ENCODE peak calls at places on chromosome 5, in six cellular contexts. W is endothelial cell, P is prostate gland, B is HFFc6, U is neural crest cell, H is mesothelial cell of epicardium. C is an unnamed sample.

GRCh38 chr5:135890867-135891266 is 4.8 kb downstream of the IL9 start:
- DNase-seq in W (no peak), P (no peak), B (no peak), U (no peak), H (no peak), C (no peak)

GRCh38 chr5:17991775-17992174 is 357.5 kb downstream of the TAF11L14 start:
- DNase-seq in W (no peak), P (no peak), B (no peak), U (no peak), H (no peak), C (no peak)

GRCh38 chr5:107771926-107772325 is 101.2 kb upstream of the EFNA5 start:
- DNase-seq in W (no peak), P (no peak), B (no peak), U (no peak), H (no peak), C (no peak)

GRCh38 chr5:56279291-56279690 is 46.2 kb upstream of the ANKRD55 start:
- DNase-seq in W (no peak), P (no peak), B (no peak), U (no peak), H (no peak), C (no peak)

GRCh38 chr5:94802450-94802849 is 184.0 kb downstream of the SLF1 start:
- DNase-seq in W (no peak), P (no peak), B (no peak), U (no peak), H (no peak), C (no peak)

GRCh38 chr5:141961466-141961865 is 3.5 kb upstream of the PCDH12 start:
- DNase-seq in W (no peak), P (no peak), B (no peak), U (no peak), H (no peak), C (no peak)

GRCh38 chr5:179827684-179828083 is 7.0 kb downstream of the SQSTM1 start:
- DNase-seq in W (no peak), P (peak), B (peak), U (no peak), H (no peak), C (no peak)

GRCh38 chr5:74643160-74643562 is 2.6 kb upstream of the ENC1 start:
- DNase-seq in W (no peak), P (no peak), B (peak), U (no peak), H (no peak), C (no peak)

GRCh38 chr5:126984632-126985031 is 45.7 kb downstream of the MARCHF3 start:
- DNase-seq in W (no peak), P (no peak), B (peak), U (no peak), H (no peak), C (no peak)

GRCh38 chr5:149174847-149175234 is 33.5 kb downstream of the ABLIM3 start:
- DNase-seq in W (no peak), P (no peak), B (peak), U (no peak), H (no peak), C (no peak)

GRCh38 chr5:138470322-138471285 is 5.3 kb downstream of the EGR1 start:
- DNase-seq in W (no peak), P (no peak), B (peak), U (no peak), H (peak), C (no peak)

GRCh38 chr5:54279960-54280359 is 30.4 kb downstream of the ARL15 start:
- DNase-seq in W (no peak), P (no peak), B (no peak), U (no peak), H (no peak), C (no peak)

GRCh38 chr5:35884125-35884788 is 27.6 kb downstream of the IL7R start:
- DNase-seq in W (no peak), P (no peak), B (peak), U (no peak), H (no peak), C (no peak)

GRCh38 chr5:72210913-72211670 is 103.8 kb downstream of the MAP1B start:
- DNase-seq in W (no peak), P (peak), B (peak), U (no peak), H (no peak), C (no peak)

GRCh38 chr5:80246995-80247729 is 8.7 kb downstream of the SERINC5 start:
- DNase-seq in W (peak), P (peak), B (peak), U (no peak), H (no peak), C (peak)

GRCh38 chr5:140869555-140869886 is 764 bp downstream of the PCDHA11 start:
- DNase-seq in W (no peak), P (no peak), B (no peak), U (no peak), H (no peak), C (no peak)

GRCh38 chr5:80508844-80509243 is 20.9 kb downstream of the FAM151B start:
- DNase-seq in W (no peak), P (no peak), B (no peak), U (no peak), H (no peak), C (no peak)

GRCh38 chr5:181053760-181054122 is 13.7 kb downstream of the BTNL9 start:
- DNase-seq in W (peak), P (no peak), B (no peak), U (no peak), H (peak), C (no peak)

GRCh38 chr5:149125386-149125891 is 15.9 kb upstream of the ABLIM3 start:
- DNase-seq in W (peak), P (peak), B (no peak), U (no peak), H (no peak), C (no peak)

GRCh38 chr5:54774281-54775171 is 210.9 kb downstream of the ESM1 start:
- DNase-seq in W (no peak), P (no peak), B (no peak), U (no peak), H (no peak), C (no peak)

GRCh38 chr5:174316326-174316725 is 270.8 kb downstream of the NSG2 start:
- DNase-seq in W (no peak), P (no peak), B (no peak), U (no peak), H (no peak), C (no peak)

GRCh38 chr5:134227259-134227658 is 1.4 kb upstream of the PPP2CA start:
- DNase-seq in W (no peak), P (no peak), B (no peak), U (no peak), H (no peak), C (no peak)

GRCh38 chr5:6768590-6769230 is 55.5 kb downstream of the TENT4A start:
- DNase-seq in W (no peak), P (no peak), B (no peak), U (no peak), H (no peak), C (no peak)

GRCh38 chr5:114953559-114953958 is 216.1 kb downstream of the TRIM36 start:
- DNase-seq in W (no peak), P (no peak), B (no peak), U (no peak), H (no peak), C (no peak)

GRCh38 chr5:120605325-120606079 is 141.4 kb downstream of the PRR16 start:
- DNase-seq in W (no peak), P (no peak), B (peak), U (no peak), H (no peak), C (no peak)

GRCh38 chr5:57825026-57825683 is 342.5 kb upstream of the ACTBL2 start:
- DNase-seq in W (no peak), P (no peak), B (peak), U (no peak), H (no peak), C (no peak)

GRCh38 chr5:62964428-62964827 is 385.8 kb downstream of the LRRC70 start:
- DNase-seq in W (no peak), P (no peak), B (no peak), U (no peak), H (no peak), C (no peak)

GRCh38 chr5:153965102-153965645 is 73.5 kb downstream of the FAM114A2 start:
- DNase-seq in W (peak), P (no peak), B (peak), U (peak), H (peak), C (no peak)

GRCh38 chr5:37869221-37869620 is 29.4 kb upstream of the GDNF start:
- DNase-seq in W (no peak), P (no peak), B (no peak), U (no peak), H (no peak), C (no peak)

GRCh38 chr5:119117237-119117636 is 46.4 kb downstream of the DMXL1 start:
- DNase-seq in W (no peak), P (no peak), B (no peak), U (no peak), H (no peak), C (no peak)

GRCh38 chr5:111755942-111756353 is 1.0 kb downstream of the NREP start:
- DNase-seq in W (no peak), P (no peak), B (peak), U (no peak), H (no peak), C (no peak)

GRCh38 chr5:93681432-93681831 is 60.0 kb downstream of the POU5F2 start:
- DNase-seq in W (no peak), P (no peak), B (no peak), U (no peak), H (no peak), C (no peak)
- TF ChIP-seq CTCF in W (peak), P (no peak), B (peak), U (peak), H (peak), C (no peak)

DNA sequence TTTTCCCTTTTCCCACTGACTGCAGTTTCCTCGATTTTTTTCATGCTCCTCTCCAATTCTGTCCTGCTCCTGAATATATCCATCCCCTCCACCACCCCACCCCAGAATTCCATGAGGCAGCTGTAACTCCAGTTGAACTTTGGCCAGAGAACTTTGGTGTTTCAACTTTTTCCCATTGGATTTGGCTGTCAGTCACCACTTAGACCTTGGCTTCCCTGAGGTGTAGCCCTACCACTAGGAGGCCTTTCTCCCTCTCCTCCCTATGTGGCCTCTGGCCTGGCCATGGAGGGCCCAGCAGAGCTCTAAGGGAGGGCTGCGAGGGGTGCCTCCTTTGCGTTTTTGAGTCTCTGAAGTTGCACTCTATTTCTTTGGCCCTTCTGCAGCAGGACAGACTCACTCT is 261.3 kb downstream of the PIK3R1 start:
- DNase-seq in W (no peak), P (no peak), B (no peak), U (no peak), H (no peak), C (no peak)
- TF ChIP-seq CTCF in W (peak), P (no peak), B (no peak), U (peak), H (no peak), C (no peak)

GRCh38 chr5:10110228-10110627 is 139.5 kb downstream of the ATPSCKMT start:
- DNase-seq in W (no peak), P (no peak), B (no peak), U (no peak), H (no peak), C (no peak)

GRCh38 chr5:10115669-10116068 is 134.0 kb downstream of the ATPSCKMT start:
- DNase-seq in W (no peak), P (no peak), B (no peak), U (no peak), H (no peak), C (no peak)

GRCh38 chr5:10116594-10116993 is 133.1 kb downstream of the ATPSCKMT start:
- DNase-seq in W (no peak), P (no peak), B (no peak), U (no peak), H (no peak), C (no peak)

GRCh38 chr5:10106806-10107205 is 142.9 kb downstream of the ATPSCKMT start:
- DNase-seq in W (no peak), P (no peak), B (peak), U (no peak), H (no peak), C (no peak)

GRCh38 chr5:10111575-10111974 is 138.1 kb downstream of the ATPSCKMT start:
- DNase-seq in W (peak), P (no peak), B (peak), U (peak), H (no peak), C (no peak)
- TF ChIP-seq CTCF in W (peak), P (no peak), B (peak), U (peak), H (peak), C (no peak)

GRCh38 chr5:79206541-79206940 is 29.4 kb upstream of the JMY start:
- DNase-seq in W (no peak), P (no peak), B (no peak), U (no peak), H (no peak), C (no peak)

GRCh38 chr5:79201206-79201605 is 34.7 kb upstream of the JMY start:
- DNase-seq in W (no peak), P (no peak), B (no peak), U (no peak), H (no peak), C (no peak)

GRCh38 chr5:79202076-79202475 is 33.9 kb upstream of the JMY start:
- DNase-seq in W (no peak), P (no peak), B (peak), U (no peak), H (no peak), C (no peak)

GRCh38 chr5:79209505-79209904 is 26.4 kb upstream of the JMY start:
- DNase-seq in W (no peak), P (no peak), B (no peak), U (no peak), H (no peak), C (no peak)

GRCh38 chr5:79205965-79206364 is 30.0 kb upstream of the JMY start:
- DNase-seq in W (no peak), P (no peak), B (no peak), U (no peak), H (no peak), C (no peak)
- TF ChIP-seq CTCF in W (no peak), P (no peak), B (no peak), U (no peak), H (no peak), C (no peak)

C was measured in CD8-positive, alpha-beta T cell.